ENCODE peak calls at places on chromosomes 4 and X, in nine cellular contexts. Y is Daoy, O is retina, D is NCI-H2029 treated with DMSO at 0.1 percent for 48 hours, Z is heart left ventricle, S is GDM1, T is HEK293T, J is SHP77, B is G401. E is an unnamed sample.

GRCh38 chr4:84796388-84796787 is 170.1 kb downstream of the WDFY3 start:
- DNase-seq in O (peak; percentile 16), S (no peak), Y (no peak), T (no peak), Z (no peak), J (no peak), B (no peak), D (no peak), E (no peak)

GRCh38 chrX:80181079-80181478 is 166.5 kb downstream of the TBX22 start:
- DNase-seq in T (peak; percentile 12), S (no peak), B (no peak), J (no peak), O (no peak), D (no peak), Y (no peak), Z (no peak), E (no peak)

GRCh38 chrX:274904-275475 is 6.2 kb upstream of the PLCXD1 start:
- DNase-seq in Z (peak; percentile 50), O (no peak), T (no peak), D (no peak), J (no peak), S (no peak), Y (no peak), B (no peak), E (peak; percentile 45)

GRCh38 chr4:150960079-150960478 is 55.0 kb downstream of the LRBA start:
- DNase-seq in J (no peak), Z (no peak), D (no peak), B (no peak), O (no peak), T (peak; percentile 23), Y (peak; percentile 7), S (no peak), E (no peak)

GRCh38 chrX:11407331-11408110 is 114.3 kb downstream of the AMELX start:
- DNase-seq in Y (no peak), J (no peak), B (no peak), T (no peak), Z (no peak), S (no peak), O (no peak), D (no peak), E (no peak)

GRCh38 chrX:22109442-22109841 is 77.3 kb downstream of the PHEX start:
- DNase-seq in O (no peak), B (no peak), Z (no peak), S (no peak), T (no peak), J (no peak), Y (peak; percentile 55), D (no peak), E (no peak)

GRCh38 chr4:2290974-2291704 is 29.2 kb upstream of the MXD4 start:
- DNase-seq in B (no peak), Z (no peak), D (no peak), T (no peak), S (peak; percentile 56), J (no peak), Y (no peak), O (no peak), E (no peak)

GRCh38 chr4:168612435-168613139 is 115.7 kb downstream of the PALLD start:
- DNase-seq in O (no peak), T (no peak), S (no peak), Z (no peak), D (no peak), B (no peak), J (no peak), Y (peak; percentile 28), E (no peak)

GRCh38 chrX:107766470-107767140 is 9.0 kb downstream of the TSC22D3 start:
- DNase-seq in Z (peak; percentile 46), Y (peak; percentile 52), B (peak; percentile 36), O (no peak), S (no peak), D (no peak), T (no peak), J (no peak), E (no peak)